ENCODE peak calls at places on chromosomes 13 and 19, in ten cellular contexts. G is HT1080; R is GM10248; B is A172; X is RWPE1; Z is activated CD8-positive, alpha-beta memory T cell treated with anti-CD3 and anti-CD28 coated beads for 4 hours; F is amygdala; H is C1 segment of cervical spinal cord; Y is activated naive CD4-positive, alpha-beta T cell; I is mucosa of descending colon. U is an unnamed sample.
A peak's percentile ranks its signal among the peaks of the same experiment; 100 is the strongest.

GRCh38 chr13:103199380-103200088 is 133.3 kb upstream of the SLC10A2 start:
- DNase-seq in G (no peak), R (no peak), B (no peak), X (no peak), Z (no peak), F (no peak), H (no peak), Y (no peak), I (no peak), U (no peak)

GRCh38 chr13:93967286-93967685 is 512.2 kb downstream of the DCT start:
- DNase-seq in G (no peak), R (no peak), B (no peak), X (no peak), Z (no peak), F (no peak), H (no peak), Y (no peak), I (no peak), U (no peak)

GRCh38 chr13:73938375-73939070 is 195.7 kb downstream of the KLF12 start:
- DNase-seq in G (peak; percentile 88), R (no peak), B (peak; percentile 72), X (peak; percentile 69), Z (no peak), F (no peak), H (no peak), Y (no peak), I (no peak), U (no peak)

GRCh38 chr19:17021328-17021727 is 5.3 kb downstream of the CPAMD8 start:
- DNase-seq in G (no peak), R (no peak), B (no peak), X (no peak), Z (no peak), F (no peak), H (no peak), Y (no peak), I (no peak), U (no peak)

GRCh38 chr19:40947114-40947513 is 44.0 kb upstream of the CYP2B6 start:
- DNase-seq in G (no peak), R (no peak), B (no peak), X (no peak), Z (no peak), F (no peak), H (no peak), Y (no peak), I (no peak), U (no peak)

GRCh38 chr13:112486386-112487126 is 101.4 kb downstream of the TUBGCP3 start:
- DNase-seq in G (no peak), R (no peak), B (no peak), X (no peak), Z (no peak), F (no peak), H (no peak), Y (no peak), I (no peak), U (no peak)

GRCh38 chr13:52994865-52995264 is 33.7 kb upstream of the OLFM4 start:
- DNase-seq in G (no peak), R (no peak), B (no peak), X (no peak), Z (no peak), F (no peak), H (no peak), Y (no peak), I (no peak), U (no peak)

GRCh38 chr19:9054768-9055167 is 32.1 kb upstream of the OR1M1 start:
- DNase-seq in G (no peak), R (no peak), B (no peak), X (peak; percentile 44), Z (no peak), F (no peak), H (no peak), Y (no peak), I (no peak), U (no peak)

GRCh38 chr13:112959206-112959605 is 9.8 kb upstream of the MCF2L start:
- DNase-seq in G (peak; percentile 15), R (no peak), B (no peak), X (no peak), Z (no peak), F (no peak), H (peak; percentile 27), Y (no peak), I (no peak), U (peak; percentile 44)

GRCh38 chr19:56377105-56377924 is 16.0 kb downstream of the ZNF582 start:
- DNase-seq in G (peak; percentile 66), R (no peak), B (peak; percentile 40), X (no peak), Z (no peak), F (no peak), H (no peak), Y (no peak), I (no peak), U (no peak)

GRCh38 chr13:42969558-42970172 is 22.4 kb downstream of the EPSTI1 start:
- DNase-seq in G (peak; percentile 60), R (peak; percentile 72), B (peak; percentile 50), X (peak; percentile 52), Z (peak; percentile 61), F (peak; percentile 37), H (peak; percentile 20), Y (peak; percentile 82), I (peak; percentile 87), U (peak; percentile 81)

GRCh38 chr19:2051771-2052704 is 994 bp upstream of the MKNK2 start:
- DNase-seq in G (no peak), R (no peak), B (no peak), X (no peak), Z (no peak), F (peak; percentile 44), H (no peak), Y (no peak), I (peak; percentile 73), U (peak; percentile 79)

GRCh38 chr13:111659842-111660241 is 339.4 kb downstream of the TEX29 start:
- DNase-seq in G (no peak), R (no peak), B (no peak), X (no peak), Z (no peak), F (no peak), H (no peak), Y (no peak), I (no peak), U (no peak)

GRCh38 chr13:45269204-45269603 is 68.4 kb upstream of the KCTD4 start:
- DNase-seq in G (peak; percentile 82), R (no peak), B (peak; percentile 71), X (no peak), Z (no peak), F (no peak), H (no peak), Y (no peak), I (no peak), U (no peak)

GRCh38 chr19:30567535-30568232 is 195.5 kb downstream of the ZNF536 start:
- DNase-seq in G (no peak), R (no peak), B (no peak), X (no peak), Z (no peak), F (no peak), H (no peak), Y (no peak), I (no peak), U (no peak)

GRCh38 chr13:51153527-51153926 is 42.5 kb upstream of the C13orf42 start:
- DNase-seq in G (no peak), R (no peak), B (no peak), X (no peak), Z (no peak), F (no peak), H (no peak), Y (no peak), I (no peak), U (no peak)

GRCh38 chr13:81957121-81957520 is 1616.2 kb upstream of the SPRY2 start:
- DNase-seq in G (no peak), R (no peak), B (no peak), X (no peak), Z (no peak), F (no peak), H (no peak), Y (no peak), I (no peak), U (no peak)

GRCh38 chr19:5054551-5055456 is 85.9 kb downstream of the KDM4B start:
- DNase-seq in G (no peak), R (no peak), B (no peak), X (no peak), Z (no peak), F (no peak), H (no peak), Y (no peak), I (no peak), U (peak; percentile 72)

GRCh38 chr13:82330499-82330898 is 1551.8 kb downstream of the SLITRK1 start:
- DNase-seq in G (no peak), R (peak; percentile 5), B (no peak), X (no peak), Z (no peak), F (no peak), H (no peak), Y (no peak), I (no peak), U (no peak)

GRCh38 chr19:1122972-1123363 is 19.2 kb downstream of the GPX4 start:
- DNase-seq in G (peak; percentile 54), R (peak; percentile 90), B (peak; percentile 75), X (peak; percentile 90), Z (no peak), F (no peak), H (no peak), Y (no peak), I (peak; percentile 92), U (no peak)

GRCh38 chr13:54657588-54657987 is 1629.0 kb downstream of the OLFM4 start:
- DNase-seq in G (no peak), R (no peak), B (no peak), X (peak; percentile 2), Z (no peak), F (no peak), H (no peak), Y (no peak), I (no peak), U (no peak)

GRCh38 chr13:50365683-50366391 is 350.6 kb downstream of the KCNRG start:
- DNase-seq in G (peak; percentile 61), R (no peak), B (peak; percentile 41), X (peak; percentile 55), Z (peak; percentile 13), F (no peak), H (no peak), Y (no peak), I (no peak), U (no peak)

GRCh38 chr19:40620161-40620485 is 19.0 kb downstream of the LTBP4 start:
- DNase-seq in G (no peak), R (no peak), B (no peak), X (no peak), Z (no peak), F (no peak), H (no peak), Y (no peak), I (no peak), U (no peak)

GRCh38 chr19:30552593-30552992 is 180.4 kb downstream of the ZNF536 start:
- DNase-seq in G (no peak), R (no peak), B (no peak), X (no peak), Z (no peak), F (no peak), H (no peak), Y (no peak), I (no peak), U (no peak)

GRCh38 chr19:18987456-18987855 is 45.9 kb downstream of the SUGP2 start:
- DNase-seq in G (no peak), R (no peak), B (no peak), X (no peak), Z (no peak), F (no peak), H (no peak), Y (no peak), I (no peak), U (no peak)

GRCh38 chr13:110820311-110820710 is 94.6 kb downstream of the ANKRD10 start:
- DNase-seq in G (no peak), R (no peak), B (no peak), X (no peak), Z (no peak), F (no peak), H (no peak), Y (no peak), I (no peak), U (no peak)

GRCh38 chr13:79749985-79750551 is 269.1 kb downstream of the NDFIP2 start:
- DNase-seq in G (peak; percentile 70), R (no peak), B (peak; percentile 78), X (peak; percentile 18), Z (no peak), F (no peak), H (no peak), Y (no peak), I (no peak), U (no peak)

GRCh38 chr13:99626461-99627082 is 125.3 kb downstream of the TM9SF2 start:
- DNase-seq in G (peak; percentile 57), R (no peak), B (peak; percentile 63), X (peak; percentile 48), Z (no peak), F (no peak), H (no peak), Y (no peak), I (no peak), U (no peak)

U was measured in right lobe of liver.